ENCODE peak calls at places on chromosomes 13 and 19, in five cellular contexts. C is BJ, Y is ascending aorta, F is heart right ventricle, K is IMR-90. B is an unnamed sample. For H3K36me3, the result is how much of the 10 kb centered on the place peaks cover.

GRCh38 chr13:99218545-99218944 is 17.9 kb downstream of the UBAC2 start:
- DNase-seq in C (no peak), Y (no peak), F (peak), K (peak), B (no peak)

GRCh38 chr13:33953203-33953602 is 135.3 kb downstream of the RFC3 start:
- DNase-seq in C (peak), Y (no peak), F (no peak), K (peak), B (no peak)

GRCh38 chr13:35978607-35979316 is 152.4 kb downstream of the DCLK1 start:
- DNase-seq in C (no peak), Y (no peak), F (peak), K (peak), B (no peak)

GRCh38 chr13:93708323-93709075 is 481.9 kb downstream of the GPC6 start:
- DNase-seq in C (no peak), Y (no peak), F (no peak), K (no peak), B (no peak)

GRCh38 chr19:12597594-12597993 is 13.0 kb downstream of the ZNF490 start:
- DNase-seq in C (no peak), Y (no peak), F (no peak), K (no peak), B (no peak)

GRCh38 chr19:15252398-15253018 is 20.3 kb upstream of the EPHX3 start:
- DNase-seq in C (no peak), Y (peak), F (no peak), K (peak), B (no peak)

GRCh38 chr13:109400625-109401257 is 385.6 kb downstream of the IRS2 start:
- DNase-seq in C (no peak), Y (no peak), F (no peak), K (no peak), B (no peak)

GRCh38 chr13:110748271-110748670 is 34.8 kb downstream of the ING1 start:
- DNase-seq in C (no peak), Y (no peak), F (no peak), K (no peak), B (no peak)

GRCh38 chr13:105343134-105343806 is 1192.2 kb downstream of the EFNB2 start:
- DNase-seq in C (no peak), Y (no peak), F (no peak), K (peak), B (no peak)

GRCh38 chr19:2126879-2127518 is 24.4 kb downstream of the AP3D1 start:
- DNase-seq in C (no peak), Y (no peak), F (no peak), K (no peak), B (no peak)

GRCh38 chr19:2129022-2129421 is 22.3 kb downstream of the AP3D1 start:
- DNase-seq in C (no peak), Y (no peak), F (no peak), K (no peak), B (no peak)

GRCh38 chr19:2127758-2128157 is 23.6 kb downstream of the AP3D1 start:
- DNase-seq in C (no peak), Y (no peak), F (peak), K (no peak), B (no peak)

GRCh38 chr19:2129892-2130770 is 21.2 kb downstream of the AP3D1 start:
- DNase-seq in C (no peak), Y (no peak), F (no peak), K (no peak), B (no peak)

DNA sequence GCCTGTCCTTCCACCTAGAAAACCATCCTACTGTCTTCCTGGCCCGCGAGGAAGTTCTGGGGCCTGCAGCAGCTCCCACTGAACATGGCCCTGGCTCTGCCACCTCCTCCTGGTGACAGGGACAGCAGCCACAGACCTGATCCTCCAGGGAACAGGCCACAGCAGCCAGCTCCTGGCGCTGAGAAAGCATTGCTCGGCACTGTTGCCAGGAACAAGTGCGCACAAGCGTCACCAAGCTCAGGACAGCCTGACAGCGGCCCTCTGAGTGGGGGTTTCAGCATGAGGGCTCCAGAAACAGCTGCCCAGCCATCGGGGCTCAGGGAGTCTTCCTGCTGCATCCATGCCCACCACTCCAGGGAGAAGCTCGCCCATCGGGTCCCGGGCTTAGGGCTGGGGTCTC is 21.9 kb downstream of the AP3D1 start:
- DNase-seq in C (no peak), Y (no peak), F (peak), K (no peak), B (no peak)
- H3K36me3 ChIP-seq in C (under half), Y (half or more), F (half or more), K (half or more), B (under half)

DNA sequence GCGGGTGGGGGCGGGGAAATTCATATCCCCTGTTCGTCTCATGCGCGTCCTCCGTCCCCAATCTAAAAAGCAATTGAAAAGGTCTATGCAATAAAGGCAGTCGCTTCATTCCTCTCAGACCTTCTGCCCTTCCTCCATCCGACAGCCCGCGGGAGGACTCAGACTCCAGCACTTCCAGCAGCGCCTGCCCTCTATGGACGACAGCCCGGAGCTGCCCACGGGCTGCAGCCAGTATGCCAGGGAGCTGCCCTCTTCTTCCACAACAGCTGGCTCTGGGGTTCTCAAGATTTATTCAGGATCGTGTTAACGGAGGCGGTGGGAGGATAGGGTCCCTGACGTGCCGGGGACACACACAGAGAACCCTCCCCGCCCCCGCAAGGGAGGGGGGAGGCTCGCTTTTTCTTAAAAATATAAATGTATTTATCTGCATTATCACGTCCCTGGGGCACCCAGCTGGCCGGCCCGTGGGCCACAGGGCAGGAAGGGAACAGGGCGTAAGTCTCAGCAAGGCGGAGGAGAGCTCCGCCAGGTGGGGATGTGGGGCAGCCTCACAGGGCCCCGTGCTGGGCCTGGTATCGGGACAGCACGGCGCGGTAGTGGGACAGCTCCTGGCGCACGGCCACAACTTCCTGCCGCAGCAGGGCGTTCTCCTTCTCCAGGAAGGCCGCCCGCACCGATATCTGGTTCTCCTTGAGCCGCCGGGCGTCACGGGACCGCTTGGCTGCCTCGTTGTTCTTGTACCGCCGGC is 6.7 kb downstream of the DBP start:
- DNase-seq in C (no peak), Y (peak), F (peak), K (no peak), B (no peak)
- H3K36me3 ChIP-seq in C (under half), Y (under half), F (under half), K (under half), B (under half)

GRCh38 chr19:38837304-38837626 is 5.7 kb upstream of the ECH1 start:
- DNase-seq in C (no peak), Y (no peak), F (no peak), K (no peak), B (no peak)

GRCh38 chr19:38838208-38838985 is 6.8 kb upstream of the ECH1 start:
- DNase-seq in C (no peak), Y (no peak), F (no peak), K (no peak), B (no peak)

GRCh38 chr19:38836438-38837303 is 5.1 kb upstream of the ECH1 start:
- DNase-seq in C (no peak), Y (no peak), F (no peak), K (no peak), B (no peak)

GRCh38 chr19:38838986-38839761 is 7.6 kb upstream of the ECH1 start:
- DNase-seq in C (no peak), Y (no peak), F (no peak), K (no peak), B (no peak)

DNA sequence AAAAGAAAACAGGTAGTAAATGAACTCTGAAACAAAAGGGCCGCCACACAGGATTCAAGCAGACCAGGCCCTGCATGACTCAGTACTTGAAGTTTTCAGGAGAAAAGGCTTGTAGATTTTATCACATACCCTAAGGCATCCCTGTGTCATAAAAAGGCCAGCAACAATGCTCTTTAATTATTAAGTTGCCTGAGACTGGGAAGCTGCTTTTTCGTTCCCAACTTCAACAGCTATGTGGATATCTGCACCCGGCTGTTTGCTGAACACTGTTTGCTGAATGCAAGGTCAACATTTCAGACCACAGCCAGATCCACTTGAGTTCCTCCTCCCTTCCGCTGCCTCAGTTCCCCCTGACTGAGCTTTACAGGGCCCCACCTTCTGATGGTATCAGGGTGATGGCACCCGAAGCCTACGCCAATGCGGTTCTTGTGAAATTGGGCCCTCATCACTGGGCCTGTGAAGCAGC is 6.1 kb upstream of the ECH1 start:
- DNase-seq in C (no peak), Y (no peak), F (no peak), K (peak), B (no peak)
- H3K36me3 ChIP-seq in C (under half), Y (half or more), F (half or more), K (half or more), B (half or more)

GRCh38 chr19:46537136-46538097 is 41.8 kb upstream of the PNMA8B start:
- DNase-seq in C (no peak), Y (peak), F (peak), K (peak), B (no peak)

GRCh38 chr19:46528601-46529447 is 33.2 kb upstream of the PNMA8B start:
- DNase-seq in C (no peak), Y (no peak), F (no peak), K (no peak), B (no peak)

GRCh38 chr19:46536391-46536790 is 40.7 kb upstream of the PNMA8B start:
- DNase-seq in C (no peak), Y (peak), F (no peak), K (no peak), B (no peak)

GRCh38 chr19:46529622-46530451 is 34.2 kb upstream of the PNMA8B start:
- DNase-seq in C (no peak), Y (peak), F (peak), K (peak), B (no peak)

GRCh38 chr19:46533085-46534081 is 37.7 kb upstream of the PNMA8B start:
- DNase-seq in C (no peak), Y (peak), F (no peak), K (no peak), B (no peak)
- H3K36me3 ChIP-seq in C (under half), Y (under half), F (under half), K (under half), B (under half)

DNA sequence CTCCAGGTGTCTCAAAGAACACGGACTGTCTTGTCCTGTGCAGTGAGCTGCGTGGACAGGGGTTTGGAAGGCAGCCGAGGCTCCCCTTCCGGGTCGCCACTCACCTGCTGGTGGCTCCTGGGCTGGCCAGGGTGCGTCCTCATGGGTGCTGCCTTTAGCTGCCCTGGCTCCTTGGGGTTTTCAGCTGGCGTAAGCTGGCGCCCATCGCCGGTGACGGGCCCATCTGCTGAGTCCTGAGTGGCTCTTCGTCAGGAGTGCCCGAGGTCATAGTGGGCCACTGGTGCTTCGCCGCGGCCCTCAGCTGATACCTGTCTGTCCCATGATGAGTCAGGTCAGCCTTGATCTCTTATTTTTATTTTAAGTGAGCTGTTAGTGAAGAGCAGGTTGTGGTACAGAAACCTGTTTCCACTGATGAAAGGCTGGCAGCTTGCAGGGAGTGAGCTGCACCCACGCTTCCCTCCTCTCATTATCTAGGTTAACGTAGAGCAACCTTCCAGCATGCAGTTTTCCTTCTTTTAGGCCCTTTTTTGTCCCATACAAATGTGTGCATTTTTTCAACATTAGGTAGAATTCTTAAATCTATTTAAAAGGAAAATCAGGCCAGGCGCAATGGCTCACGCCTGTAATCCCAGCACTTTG is 18.4 kb downstream of the EPN1 start:
- DNase-seq in C (no peak), Y (no peak), F (no peak), K (no peak), B (no peak)
- H3K36me3 ChIP-seq in C (under half), Y (half or more), F (half or more), K (half or more), B (half or more)

GRCh38 chr13:51240888-51241475 is 18.8 kb downstream of the FAM124A start:
- DNase-seq in C (no peak), Y (no peak), F (no peak), K (no peak), B (no peak)

GRCh38 chr13:51243832-51244231 is 21.6 kb downstream of the FAM124A start:
- DNase-seq in C (no peak), Y (no peak), F (no peak), K (no peak), B (peak)

GRCh38 chr13:51244637-51245405 is 22.6 kb downstream of the FAM124A start:
- DNase-seq in C (no peak), Y (no peak), F (no peak), K (no peak), B (no peak)

GRCh38 chr13:51241720-51242119 is 19.5 kb downstream of the FAM124A start:
- DNase-seq in C (no peak), Y (no peak), F (no peak), K (no peak), B (no peak)

DNA sequence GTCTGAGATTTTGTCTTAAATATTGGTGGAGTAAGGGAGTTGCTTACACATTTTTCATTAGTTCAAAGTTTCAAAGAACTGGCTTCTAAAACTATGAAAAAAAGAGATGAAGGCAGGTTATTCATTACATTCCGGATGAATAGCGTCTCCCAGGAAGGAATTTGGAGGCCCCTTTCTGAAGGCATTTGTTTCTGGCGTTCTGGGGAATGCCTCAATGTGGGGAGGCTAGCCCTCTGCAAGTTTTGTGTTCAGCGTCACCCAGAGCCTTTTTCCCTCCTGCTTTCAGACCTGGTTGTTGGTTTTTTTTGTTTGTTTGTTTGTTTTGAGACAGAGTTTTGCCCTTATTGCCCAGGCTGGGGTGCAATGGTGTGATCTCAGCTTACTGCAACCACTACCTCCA is 21.0 kb downstream of the FAM124A start:
- DNase-seq in C (no peak), Y (no peak), F (no peak), K (no peak), B (no peak)
- H3K36me3 ChIP-seq in C (under half), Y (under half), F (under half), K (under half), B (under half)

B was measured in iPS DF 6.9.